ENCODE peak calls at places on chromosome 7, in nine cellular contexts. P is cardiac muscle cell; V is SJSA1; N is H9; C is epithelial cell of prostate; S is stimulated activated CD4-positive, alpha-beta T cell treated with anti-CD3 and anti-CD28 coated beads, TNF-alpha, amount 100 ng/mL, for 1 hour; I is caudate nucleus; Y is C1 segment of cervical spinal cord; J is H54. Q is an unnamed sample.

GRCh38 chr7:23467731-23468720 is 2.3 kb downstream of the IGF2BP3 start:
- DNase-seq in N (peak; percentile 60), Y (no peak), I (no peak), S (no peak), P (peak; percentile 78), J (peak; percentile 61), V (no peak), C (no peak), Q (peak; percentile 64)

GRCh38 chr7:49479421-49479820 is 294.0 kb upstream of the VWC2 start:
- DNase-seq in S (no peak), I (no peak), Y (no peak), C (no peak), V (no peak), J (no peak), N (no peak), P (no peak), Q (no peak)

GRCh38 chr7:94145602-94146001 is 141.4 kb upstream of the BET1 start:
- DNase-seq in Y (no peak), P (no peak), C (no peak), V (no peak), J (no peak), I (no peak), S (no peak), N (no peak), Q (no peak)

GRCh38 chr7:116315293-116315692 is 105.0 kb downstream of the TES start:
- DNase-seq in V (peak; percentile 72), J (peak; percentile 32), I (no peak), C (peak; percentile 93), P (no peak), Y (no peak), N (no peak), S (no peak), Q (no peak)

GRCh38 chr7:51457079-51457478 is 140.5 kb upstream of the COBL start:
- DNase-seq in V (no peak), N (no peak), J (no peak), Y (no peak), P (no peak), C (no peak), I (no peak), S (no peak), Q (no peak)

GRCh38 chr7:153405704-153406485 is 646.3 kb upstream of the DPP6 start:
- DNase-seq in J (no peak), I (no peak), C (no peak), V (no peak), P (no peak), Y (no peak), N (no peak), S (no peak), Q (no peak)

GRCh38 chr7:3879337-3880054 is 578.4 kb downstream of the SDK1 start:
- DNase-seq in C (no peak), N (no peak), S (no peak), V (no peak), Y (no peak), I (no peak), P (no peak), J (no peak), Q (no peak)

GRCh38 chr7:140673063-140673769 is 471 bp downstream of the ADCK2 start:
- DNase-seq in J (no peak), N (peak; percentile 78), C (no peak), S (peak; percentile 31), Y (no peak), P (peak; percentile 68), I (no peak), V (no peak), Q (peak; percentile 90)

GRCh38 chr7:44470080-44470479 is 20.4 kb downstream of the NUDCD3 start:
- DNase-seq in P (no peak), J (no peak), Y (no peak), V (no peak), C (no peak), N (no peak), I (no peak), S (no peak), Q (no peak)

GRCh38 chr7:46847126-46847525 is 734.8 kb downstream of the TNS3 start:
- DNase-seq in Y (no peak), N (no peak), J (no peak), C (no peak), V (no peak), S (no peak), I (no peak), P (no peak), Q (no peak)

Q was measured in H7.